ENCODE peak calls at places on chromosomes 12 and 14, in nine cellular contexts. Y is cardiac fibroblast, J is hepatocyte, A is HFFc6, G is kidney epithelial cell, P is A549, Z is fibroblast of mammary gland, O is Calu3, R is GM13977. V is an unnamed sample.

GRCh38 chr12:109737111-109737510 is 23.5 kb downstream of the FAM222A start:
- DNase-seq in A (no peak), O (no peak), Z (no peak), Y (no peak), R (no peak), P (no peak), J (no peak), G (no peak), V (no peak)

GRCh38 chr14:30223385-30223785 is 295.7 kb upstream of the PRKD1 start:
- DNase-seq in R (no peak), Z (peak; percentile 95), P (peak; percentile 46), G (peak; percentile 87), Y (peak; percentile 92), J (peak; percentile 79), O (peak; percentile 87), A (peak; percentile 86), V (no peak)

GRCh38 chr12:74725154-74725553 is 187.5 kb downstream of the ATXN7L3B start:
- DNase-seq in Z (no peak), A (peak; percentile 20), O (no peak), G (no peak), R (no peak), P (no peak), Y (peak; percentile 69), J (no peak), V (no peak)

GRCh38 chr14:22095845-22096510 is 422.4 kb upstream of the OR4E1 start:
- DNase-seq in Y (no peak), P (no peak), J (no peak), R (no peak), G (no peak), O (no peak), Z (no peak), A (no peak), V (no peak)

GRCh38 chr14:104098272-104099095 is 13.0 kb downstream of the ASPG start:
- DNase-seq in J (no peak), O (no peak), R (no peak), G (no peak), A (no peak), P (no peak), Z (no peak), Y (no peak), V (no peak)

GRCh38 chr14:89349196-89350008 is 67.6 kb downstream of the FOXN3 start:
- DNase-seq in Z (no peak), P (peak; percentile 35), R (no peak), Y (peak; percentile 27), A (no peak), J (peak; percentile 59), O (no peak), G (no peak), V (no peak)

GRCh38 chr12:76083761-76084276 is 666 bp downstream of the NAP1L1 start:
- DNase-seq in G (no peak), Z (peak; percentile 51), A (peak; percentile 33), J (peak; percentile 90), Y (peak; percentile 80), R (peak; percentile 83), O (peak; percentile 81), P (peak; percentile 73), V (peak; percentile 66)

GRCh38 chr12:125533434-125534029 is 468.3 kb downstream of the AACS start:
- DNase-seq in A (no peak), R (peak; percentile 67), G (no peak), P (peak; percentile 33), J (peak; percentile 76), Z (no peak), Y (no peak), O (peak; percentile 86), V (peak; percentile 72)

GRCh38 chr14:68569970-68570409 is 222.9 kb downstream of the ZFP36L1 start:
- DNase-seq in Z (no peak), G (no peak), J (no peak), Y (no peak), P (no peak), O (no peak), A (no peak), R (no peak), V (no peak)

GRCh38 chr14:68571073-68571703 is 221.7 kb downstream of the ZFP36L1 start:
- DNase-seq in R (no peak), O (no peak), A (no peak), P (no peak), Y (no peak), J (no peak), G (no peak), Z (no peak), V (no peak)

GRCh38 chr14:68569546-68569908 is 223.3 kb downstream of the ZFP36L1 start:
- DNase-seq in R (no peak), J (no peak), Z (no peak), O (no peak), A (no peak), Y (no peak), G (no peak), P (no peak), V (no peak)

GRCh38 chr14:68566075-68566474 is 226.8 kb downstream of the ZFP36L1 start:
- DNase-seq in Z (peak; percentile 62), P (no peak), A (no peak), R (no peak), Y (no peak), G (no peak), J (no peak), O (no peak), V (no peak)

DNA sequence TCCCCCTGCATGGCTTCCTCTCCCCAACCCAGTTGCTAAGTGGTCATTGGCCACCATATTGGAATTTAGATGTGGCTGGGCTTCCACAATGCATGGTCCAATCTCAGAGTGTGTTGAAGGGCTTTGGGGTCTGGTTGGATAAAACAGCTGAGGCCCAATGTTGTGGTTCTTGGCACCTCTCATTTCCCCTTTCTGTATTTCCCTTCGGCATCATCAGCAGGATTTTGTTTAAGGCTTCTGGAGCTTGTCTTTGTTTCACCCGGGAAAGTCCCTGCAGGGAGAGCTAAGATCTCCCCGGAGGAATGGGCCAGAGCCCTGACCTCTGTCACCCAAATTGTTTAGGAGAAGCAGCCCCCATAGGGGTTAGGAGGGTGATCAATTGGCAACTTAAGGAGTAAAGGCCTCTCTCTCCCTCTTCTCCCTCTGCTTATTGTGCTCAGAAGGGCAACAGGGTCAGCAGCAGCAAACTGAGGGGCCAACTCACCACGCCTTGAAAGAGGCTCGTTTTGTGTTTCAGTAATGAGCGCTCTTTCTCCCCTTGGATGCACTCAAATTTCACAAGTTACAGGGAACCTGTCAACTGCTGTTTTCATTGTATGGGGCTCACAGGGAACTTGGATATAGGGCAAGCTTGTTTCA is 223.8 kb downstream of the ZFP36L1 start:
- DNase-seq in R (no peak), G (no peak), Z (no peak), P (no peak), J (no peak), Y (no peak), O (no peak), A (no peak), V (no peak)
- TF ChIP-seq CTCF in R (no peak), G (no peak), Z (no peak), P (no peak), J (no peak), Y (no peak), O (no peak), A (no peak), V (no peak)

DNA sequence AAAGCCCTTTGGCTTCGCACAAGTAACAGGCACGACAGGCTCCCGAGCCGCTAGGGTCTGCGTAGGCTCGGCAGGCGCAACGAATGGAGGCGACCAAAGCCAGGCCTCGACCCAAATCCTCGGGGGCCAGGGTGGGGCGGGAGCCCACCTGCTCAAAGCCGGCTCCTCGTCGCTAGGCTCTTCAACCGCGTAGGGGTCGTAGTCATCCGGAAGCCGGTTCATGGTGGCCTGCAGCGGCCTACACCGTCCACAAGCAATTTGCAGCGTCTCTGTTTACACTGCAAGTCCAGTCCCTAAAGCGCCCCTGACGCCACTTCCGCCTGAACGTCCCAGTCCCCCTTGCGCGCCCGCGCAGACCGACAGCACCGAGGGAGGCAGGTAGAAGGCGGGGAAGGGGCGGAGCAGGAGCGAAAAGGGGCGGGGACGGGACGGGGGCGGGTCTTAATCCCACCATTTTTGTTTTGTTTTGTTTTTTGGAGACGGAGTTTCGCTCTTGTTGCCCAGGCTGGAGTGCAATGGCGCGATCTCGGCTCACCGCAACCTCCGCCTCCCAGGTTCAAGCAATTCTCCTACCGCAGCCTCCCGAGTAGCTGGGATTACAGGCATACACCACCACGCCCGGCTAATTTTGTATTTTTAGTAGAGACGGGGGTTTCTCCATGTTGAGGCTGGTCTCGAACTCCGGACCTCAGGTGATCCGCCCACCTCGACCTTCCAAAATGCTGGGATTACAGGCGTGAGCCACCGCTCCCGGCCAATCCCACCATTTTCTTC is at the start of gene EAPP:
- DNase-seq in A (peak; percentile 96), G (peak; percentile 89), Y (peak; percentile 99), R (peak; percentile 95), Z (peak; percentile 96), O (peak; percentile 95), P (peak; percentile 99), J (peak; percentile 99), V (peak; percentile 94)
- TF ChIP-seq CTCF in A (peak; percentile 14), G (no peak), Y (no peak), R (no peak), Z (no peak), O (no peak), P (no peak), J (no peak), V (peak; percentile 11)

GRCh38 chr12:107891967-107892366 is 117.5 kb downstream of the ASCL4 start:
- DNase-seq in J (peak; percentile 12), O (no peak), Z (peak; percentile 18), R (no peak), P (peak; percentile 24), Y (peak; percentile 11), G (no peak), A (no peak), V (no peak)
- TF ChIP-seq CTCF in J (peak; percentile 25), O (peak; percentile 17), Z (peak; percentile 31), R (peak; percentile 42), P (no peak), Y (peak; percentile 32), G (peak; percentile 7), A (peak; percentile 55), V (peak; percentile 34)

GRCh38 chr12:53805801-53806200 is 54.0 kb upstream of the CISTR start:
- DNase-seq in J (no peak), R (no peak), Y (no peak), P (no peak), G (peak; percentile 21), A (no peak), Z (peak; percentile 62), O (no peak), V (no peak)

GRCh38 chr12:53805067-53805466 is 53.3 kb upstream of the CISTR start:
- DNase-seq in O (no peak), R (no peak), Y (peak; percentile 8), G (no peak), A (no peak), P (no peak), J (no peak), Z (peak; percentile 67), V (no peak)

GRCh38 chr12:53803194-53803593 is 51.4 kb upstream of the CISTR start:
- DNase-seq in P (no peak), R (no peak), O (no peak), Z (peak; percentile 14), G (no peak), J (no peak), Y (no peak), A (no peak), V (no peak)

GRCh38 chr12:53803703-53804102 is 51.9 kb upstream of the CISTR start:
- DNase-seq in R (no peak), Y (no peak), P (peak; percentile 36), O (no peak), G (no peak), J (no peak), A (no peak), Z (no peak), V (no peak)

DNA sequence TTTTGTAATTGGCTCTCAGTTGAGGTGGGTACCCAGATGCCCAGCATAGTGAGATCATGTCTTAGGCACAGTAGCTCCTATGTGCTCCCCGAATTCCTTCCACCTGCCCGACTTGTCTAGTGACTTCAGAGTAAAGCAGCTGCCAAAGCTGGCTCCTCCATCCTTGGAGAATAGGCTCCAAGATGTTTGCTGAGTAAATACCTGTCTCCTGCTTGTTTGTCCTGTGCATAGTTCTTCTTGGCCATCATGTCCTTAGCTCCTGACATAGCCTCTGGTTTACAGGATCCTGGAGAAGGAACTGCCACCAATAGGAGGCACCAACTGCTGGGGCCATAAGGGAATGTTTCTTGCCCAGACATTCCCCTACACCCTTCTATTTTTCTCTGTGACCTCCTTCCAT is 52.6 kb upstream of the CISTR start:
- DNase-seq in A (no peak), Z (no peak), Y (no peak), J (no peak), P (peak; percentile 78), O (peak; percentile 73), R (no peak), G (no peak), V (no peak)
- TF ChIP-seq CTCF in A (no peak), Z (no peak), Y (no peak), J (no peak), P (peak; percentile 15), O (peak; percentile 14), R (no peak), G (no peak), V (no peak)

V was measured in progenitor cell of endocrine pancreas.